ENCODE peak calls at places on chromosome 22, in six cellular contexts. One of them, this sample, is unnamed.

GRCh38 chr22:44659140-44659539 is 42.9 kb upstream of the PRR5 start:
- DNase-seq in A549: no peak
- DNase-seq in stomach: no peak
- DNase-seq in transverse colon: no peak
- DNase-seq in AG04450: no peak
- DNase-seq in RWPE2: no peak
- DNase-seq in this sample: no peak

GRCh38 chr22:25536578-25536977 is 27.9 kb upstream of the GRK3 start:
- DNase-seq in A549: no peak
- DNase-seq in RWPE2: no peak
- DNase-seq in transverse colon: no peak
- DNase-seq in AG04450: no peak
- DNase-seq in stomach: no peak
- DNase-seq in this sample: no peak

GRCh38 chr22:23213581-23214341 is 33.5 kb downstream of the BCR start:
- DNase-seq in A549: no peak
- DNase-seq in stomach: no peak
- DNase-seq in AG04450: no peak
- DNase-seq in transverse colon: no peak
- DNase-seq in RWPE2: peak; percentile 2
- DNase-seq in this sample: no peak

GRCh38 chr22:25509391-25509791 is 55.1 kb upstream of the GRK3 start:
- DNase-seq in stomach: no peak
- DNase-seq in transverse colon: no peak
- DNase-seq in AG04450: no peak
- DNase-seq in A549: no peak
- DNase-seq in RWPE2: no peak
- DNase-seq in this sample: no peak

GRCh38 chr22:44956835-44957234 is 53.0 kb downstream of the PHF21B start:
- DNase-seq in transverse colon: no peak
- DNase-seq in AG04450: no peak
- DNase-seq in stomach: no peak
- DNase-seq in A549: no peak
- DNase-seq in RWPE2: no peak
- DNase-seq in this sample: no peak

GRCh38 chr22:31206896-31207687 is 5.0 kb upstream of the LIMK2 start:
- DNase-seq in transverse colon: peak; percentile 76
- DNase-seq in stomach: peak; percentile 83
- DNase-seq in RWPE2: no peak
- DNase-seq in A549: no peak
- DNase-seq in AG04450: no peak
- DNase-seq in this sample: no peak

GRCh38 chr22:24985824-24986214 is 33.3 kb downstream of the KIAA1671 start:
- DNase-seq in RWPE2: peak; percentile 91
- DNase-seq in AG04450: no peak
- DNase-seq in transverse colon: no peak
- DNase-seq in stomach: no peak
- DNase-seq in A549: no peak
- DNase-seq in this sample: no peak

GRCh38 chr22:38479096-38479840 is 11.4 kb downstream of the KDELR3 start:
- DNase-seq in AG04450: no peak
- DNase-seq in transverse colon: no peak
- DNase-seq in RWPE2: no peak
- DNase-seq in A549: no peak
- DNase-seq in stomach: no peak
- DNase-seq in this sample: no peak

GRCh38 chr22:40504285-40505249 is 132.0 kb downstream of the MRTFA start:
- DNase-seq in stomach: no peak
- DNase-seq in A549: no peak
- DNase-seq in AG04450: no peak
- DNase-seq in RWPE2: no peak
- DNase-seq in transverse colon: no peak
- DNase-seq in this sample: no peak

GRCh38 chr22:39024923-39025322 is 4.0 kb downstream of the APOBEC3D start:
- DNase-seq in stomach: no peak
- DNase-seq in RWPE2: no peak
- DNase-seq in transverse colon: no peak
- DNase-seq in AG04450: no peak
- DNase-seq in A549: no peak
- DNase-seq in this sample: no peak

GRCh38 chr22:17964153-17964552 is 60.2 kb downstream of the MICAL3 start:
- DNase-seq in stomach: no peak
- DNase-seq in RWPE2: no peak
- DNase-seq in transverse colon: no peak
- DNase-seq in AG04450: no peak
- DNase-seq in A549: no peak
- DNase-seq in this sample: no peak

GRCh38 chr22:32723632-32724031 is 77.9 kb upstream of the TIMP3 start:
- DNase-seq in stomach: peak; percentile 34
- DNase-seq in A549: no peak
- DNase-seq in transverse colon: peak; percentile 59
- DNase-seq in RWPE2: peak; percentile 67
- DNase-seq in AG04450: peak; percentile 83
- DNase-seq in this sample: no peak

GRCh38 chr22:28395920-28396447 is 283.7 kb downstream of the TTC28 start:
- DNase-seq in A549: no peak
- DNase-seq in transverse colon: no peak
- DNase-seq in AG04450: no peak
- DNase-seq in RWPE2: no peak
- DNase-seq in stomach: no peak
- DNase-seq in this sample: no peak

GRCh38 chr22:28768701-28769393 is 3.6 kb upstream of the CCDC117 start:
- DNase-seq in AG04450: no peak
- DNase-seq in transverse colon: no peak
- DNase-seq in A549: no peak
- DNase-seq in stomach: no peak
- DNase-seq in RWPE2: no peak
- DNase-seq in this sample: no peak

GRCh38 chr22:44196731-44197131 is 16.0 kb downstream of the PARVG start:
- DNase-seq in RWPE2: no peak
- DNase-seq in AG04450: no peak
- DNase-seq in A549: no peak
- DNase-seq in transverse colon: no peak
- DNase-seq in stomach: no peak
- DNase-seq in this sample: no peak

GRCh38 chr22:17446704-17447103 is 77.4 kb downstream of the CECR2 start:
- DNase-seq in RWPE2: no peak
- DNase-seq in transverse colon: no peak
- DNase-seq in AG04450: no peak
- DNase-seq in stomach: no peak
- DNase-seq in A549: no peak
- DNase-seq in this sample: no peak

GRCh38 chr22:37240941-37241320 is 3.1 kb downstream of the RAC2 start:
- DNase-seq in transverse colon: no peak
- DNase-seq in A549: no peak
- DNase-seq in RWPE2: peak; percentile 35
- DNase-seq in AG04450: no peak
- DNase-seq in stomach: no peak
- DNase-seq in this sample: no peak

GRCh38 chr22:46088541-46089311 is 61.6 kb upstream of the PPARA start:
- DNase-seq in stomach: peak; percentile 79
- DNase-seq in AG04450: no peak
- DNase-seq in A549: no peak
- DNase-seq in RWPE2: no peak
- DNase-seq in transverse colon: no peak
- DNase-seq in this sample: peak; percentile 74

GRCh38 chr22:46089426-46090041 is 60.8 kb upstream of the PPARA start:
- DNase-seq in RWPE2: peak; percentile 57
- DNase-seq in AG04450: no peak
- DNase-seq in transverse colon: peak; percentile 7
- DNase-seq in stomach: peak; percentile 26
- DNase-seq in A549: no peak
- DNase-seq in this sample: no peak

GRCh38 chr22:46087336-46087690 is 63.0 kb upstream of the PPARA start:
- DNase-seq in AG04450: no peak
- DNase-seq in A549: no peak
- DNase-seq in RWPE2: no peak
- DNase-seq in transverse colon: no peak
- DNase-seq in stomach: no peak
- DNase-seq in this sample: no peak

GRCh38 chr22:46086577-46087335 is 63.6 kb upstream of the PPARA start:
- DNase-seq in AG04450: no peak
- DNase-seq in transverse colon: no peak
- DNase-seq in stomach: peak; percentile 24
- DNase-seq in RWPE2: peak; percentile 60
- DNase-seq in A549: no peak
- DNase-seq in this sample: peak; percentile 34

DNA sequence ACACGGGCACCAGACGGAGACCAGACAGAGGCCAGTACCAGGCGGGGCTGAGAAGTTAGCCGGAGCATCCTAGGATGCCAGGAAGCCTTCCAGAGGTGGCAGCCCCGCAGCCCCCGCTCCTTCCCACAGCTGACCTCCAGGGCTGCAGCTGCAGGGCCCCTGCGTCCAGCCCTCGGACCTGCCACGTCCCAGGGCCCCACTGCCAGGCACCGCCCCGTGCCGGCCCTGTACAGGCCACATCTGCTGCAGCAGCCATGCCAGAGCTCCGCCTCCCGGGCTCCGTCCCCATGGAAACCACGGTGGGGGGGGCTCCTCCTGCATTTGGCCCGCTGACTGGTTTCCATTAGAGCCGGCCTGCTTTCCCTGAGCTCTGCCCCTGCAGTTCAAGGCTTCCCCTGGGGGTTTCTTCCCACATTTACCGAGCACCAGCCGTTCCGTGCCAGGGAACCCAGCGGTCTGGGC is 62.5 kb upstream of the PPARA start:
- DNase-seq in A549: no peak
- DNase-seq in stomach: peak; percentile 88
- DNase-seq in transverse colon: peak; percentile 80
- DNase-seq in RWPE2: peak; percentile 82
- DNase-seq in AG04450: peak; percentile 81
- DNase-seq in this sample: peak; percentile 93
- H3K4me3 ChIP-seq in A549: peak overlapping the region; percentile 52
- H3K4me3 ChIP-seq in stomach: peak overlapping the region; percentile 43
- H3K4me3 ChIP-seq in transverse colon: no peak overlapping the region
- H3K4me3 ChIP-seq in RWPE2: peak overlapping the region; percentile 64
- H3K4me3 ChIP-seq in AG04450: peak overlapping the region; percentile 36
- H3K4me3 ChIP-seq in this sample: no peak overlapping the region

DNA sequence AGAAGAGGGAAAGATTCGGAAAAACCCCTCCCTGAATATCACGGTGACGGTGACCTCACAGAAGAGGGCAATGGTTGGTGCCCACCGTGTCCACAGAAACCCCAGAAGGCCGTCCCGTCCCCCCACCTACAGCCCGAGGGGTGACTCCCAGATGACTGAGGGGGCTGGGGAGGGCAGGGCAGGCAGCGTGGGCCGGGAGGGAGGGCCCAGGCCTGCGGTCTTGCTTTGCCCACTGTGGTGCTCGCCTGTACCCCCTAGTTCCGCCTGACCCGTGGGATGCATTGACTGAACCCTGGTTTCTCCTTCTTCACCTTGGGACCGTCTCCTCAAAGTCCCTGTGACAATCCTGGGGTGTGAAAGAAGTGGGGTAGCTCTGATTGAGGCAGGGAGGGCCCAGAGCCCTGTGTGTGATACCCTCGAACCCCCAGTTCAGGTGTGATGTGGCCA is 526.7 kb downstream of the BRD1 start:
- DNase-seq in A549: no peak
- DNase-seq in stomach: peak; percentile 14
- DNase-seq in RWPE2: no peak
- DNase-seq in AG04450: no peak
- DNase-seq in transverse colon: no peak
- DNase-seq in this sample: no peak
- H3K9me3 ChIP-seq in A549: no peaks in the 10 kb centered on the region
- H3K9me3 ChIP-seq in stomach: no peaks in the 10 kb centered on the region
- H3K9me3 ChIP-seq in RWPE2: peaks cover 3% of the 10 kb centered on the region
- H3K9me3 ChIP-seq in AG04450: peaks cover 100% of the 10 kb centered on the region
- H3K9me3 ChIP-seq in transverse colon: no peaks in the 10 kb centered on the region
- H3K9me3 ChIP-seq in this sample: no peaks in the 10 kb centered on the region

DNA sequence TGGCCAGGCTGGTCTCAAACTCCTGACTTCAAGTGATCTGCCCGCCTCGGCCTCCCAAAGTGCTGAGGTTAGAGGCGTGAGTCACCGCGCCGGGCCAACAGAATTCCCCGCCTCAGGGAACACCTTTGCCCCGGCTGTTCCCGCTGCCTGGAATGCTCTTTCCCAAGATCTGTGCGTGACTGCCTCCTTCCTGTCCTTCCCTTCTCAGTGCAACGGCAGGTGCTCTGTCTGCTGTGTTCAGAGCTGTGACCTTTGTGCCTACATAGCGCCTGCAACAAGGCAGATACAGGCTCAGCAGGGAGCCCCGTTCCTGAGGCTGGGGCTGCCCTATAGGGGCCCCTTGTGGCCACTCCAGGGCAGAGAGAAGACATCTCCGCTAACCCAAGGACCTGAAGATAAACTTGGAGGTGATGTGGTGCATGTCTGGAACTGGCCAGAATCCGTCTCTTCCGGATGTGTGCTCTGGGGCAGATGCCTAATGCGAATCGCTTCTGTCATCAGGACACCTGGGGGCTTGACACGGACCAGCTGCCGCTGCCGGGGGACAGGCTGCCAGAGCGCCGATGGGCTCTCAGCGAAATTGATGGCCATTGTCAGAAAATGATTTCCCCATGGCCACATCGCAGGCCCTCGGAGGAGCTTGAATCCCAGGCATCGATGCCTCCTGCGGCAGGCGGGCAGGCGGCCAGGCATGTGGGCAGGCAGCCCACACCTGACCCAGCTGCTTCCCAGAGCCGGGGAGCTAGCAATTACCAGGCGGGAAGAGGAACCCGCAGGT is 43.5 kb upstream of the TCF20 start:
- DNase-seq in transverse colon: peak; percentile 87
- DNase-seq in stomach: peak; percentile 79
- DNase-seq in RWPE2: peak; percentile 86
- DNase-seq in A549: peak; percentile 13
- DNase-seq in AG04450: no peak
- DNase-seq in this sample: peak; percentile 80
- TF ChIP-seq CTCF in transverse colon: peak; percentile 79
- TF ChIP-seq CTCF in stomach: no peak
- TF ChIP-seq CTCF in RWPE2: peak; percentile 43
- TF ChIP-seq CTCF in A549: peak; percentile 27
- TF ChIP-seq CTCF in AG04450: peak; percentile 62
- TF ChIP-seq CTCF in this sample: no peak

GRCh38 chr22:19847345-19847632 is 7.4 kb downstream of the GNB1L start:
- DNase-seq in transverse colon: no peak
- DNase-seq in A549: no peak
- DNase-seq in RWPE2: no peak
- DNase-seq in stomach: no peak
- DNase-seq in AG04450: no peak
- DNase-seq in this sample: no peak
- H3K4me3 ChIP-seq in transverse colon: no peak overlapping the region
- H3K4me3 ChIP-seq in A549: no peak overlapping the region
- H3K4me3 ChIP-seq in RWPE2: no peak overlapping the region
- H3K4me3 ChIP-seq in stomach: no peak overlapping the region
- H3K4me3 ChIP-seq in AG04450: no peak overlapping the region
- H3K4me3 ChIP-seq in this sample: no peak overlapping the region

DNA sequence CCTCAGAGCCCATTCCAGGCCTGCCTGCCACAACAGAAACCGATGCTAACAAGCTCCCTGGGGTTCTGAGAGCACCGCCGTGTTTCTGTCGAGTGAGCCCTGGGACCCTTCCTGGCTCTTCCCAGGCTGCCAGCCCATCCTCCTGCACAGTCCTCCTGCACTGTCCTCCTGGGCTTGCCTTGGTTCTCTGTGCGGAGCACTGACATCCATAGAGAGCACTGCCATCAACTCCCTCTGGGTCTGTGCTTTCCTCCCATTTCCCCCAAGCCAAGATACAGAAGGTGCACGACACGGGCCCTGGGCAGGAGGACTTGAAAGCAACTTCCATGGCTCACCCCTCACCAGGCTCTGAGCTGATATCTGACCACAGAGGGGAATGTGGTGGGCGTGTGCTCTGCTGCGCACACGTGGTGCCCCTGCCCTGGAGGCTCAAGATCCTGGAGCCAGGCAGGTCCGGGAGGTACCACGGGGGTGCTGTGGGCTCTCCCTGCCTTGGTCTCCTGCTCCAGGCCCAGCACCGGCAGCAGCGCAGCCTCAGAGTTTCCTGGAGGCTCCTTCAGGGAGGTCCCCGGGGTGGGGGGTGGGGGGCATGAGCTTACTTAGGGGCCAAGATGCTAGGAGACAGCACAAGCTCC is 304.2 kb downstream of the BRD1 start:
- DNase-seq in AG04450: no peak
- DNase-seq in A549: no peak
- DNase-seq in stomach: no peak
- DNase-seq in transverse colon: no peak
- DNase-seq in RWPE2: no peak
- DNase-seq in this sample: no peak
- H3K9me3 ChIP-seq in AG04450: peaks cover 74% of the 10 kb centered on the region
- H3K9me3 ChIP-seq in A549: no peaks in the 10 kb centered on the region
- H3K9me3 ChIP-seq in stomach: no peaks in the 10 kb centered on the region
- H3K9me3 ChIP-seq in transverse colon: no peaks in the 10 kb centered on the region
- H3K9me3 ChIP-seq in RWPE2: no peaks in the 10 kb centered on the region
- H3K9me3 ChIP-seq in this sample: no peaks in the 10 kb centered on the region

This sample was measured in pancreas.